ENCODE peak calls at places on chromosomes 2 and 18, in nine cellular contexts. U, Q, P, E, A, K, I, Y and J are unnamed samples.

GRCh38 chr2:166453995-166454595 is 40.0 kb downstream of the SCN7A start:
- DNase-seq in U (no peak), Q (no peak), I (no peak), A (no peak), Y (no peak), E (no peak), K (no peak), P (no peak), J (no peak)

GRCh38 chr2:127431408-127432023 is 13.3 kb downstream of the PROC start:
- DNase-seq in E (no peak), K (no peak), U (no peak), Y (no peak), P (no peak), A (no peak), Q (no peak), I (no peak), J (no peak)

GRCh38 chr18:67652296-67652695 is 135.8 kb upstream of the DSEL start:
- DNase-seq in Q (no peak), K (no peak), U (no peak), P (no peak), Y (no peak), I (no peak), A (no peak), E (no peak), J (no peak)

GRCh38 chr2:69253893-69254292 is 133.1 kb downstream of the GFPT1 start:
- DNase-seq in K (peak), A (peak), Q (peak), E (peak), I (peak), U (no peak), Y (peak), P (peak), J (peak)

GRCh38 chr18:65322895-65323294 is 427.9 kb upstream of the CDH7 start:
- DNase-seq in A (no peak), U (no peak), P (no peak), Q (no peak), Y (no peak), I (no peak), E (no peak), K (no peak), J (no peak)

GRCh38 chr2:71500426-71501079 is 47.2 kb downstream of the DYSF start:
- DNase-seq in Y (no peak), K (no peak), I (no peak), A (peak), Q (peak), P (no peak), E (no peak), U (peak), J (no peak)

GRCh38 chr2:119641562-119642258 is 37.3 kb upstream of the TMEM177 start:
- DNase-seq in U (peak), I (peak), Q (peak), Y (peak), P (peak), K (peak), A (peak), E (peak), J (peak)

GRCh38 chr18:26487437-26487836 is 60.9 kb downstream of the KCTD1 start:
- DNase-seq in K (no peak), A (no peak), E (peak), Q (peak), I (no peak), Y (no peak), U (no peak), P (no peak), J (no peak)

GRCh38 chr2:237136824-237137223 is 51.1 kb downstream of the COPS8 start:
- DNase-seq in E (no peak), I (no peak), A (no peak), K (no peak), P (no peak), Q (no peak), U (no peak), Y (no peak), J (no peak)

GRCh38 chr2:105857076-105857740 is 112.5 kb downstream of the NCK2 start:
- DNase-seq in E (no peak), U (no peak), I (no peak), A (no peak), P (no peak), Q (no peak), K (peak), Y (no peak), J (no peak)

GRCh38 chr18:77065221-77065981 is 67.2 kb downstream of the MBP start:
- DNase-seq in U (peak), K (peak), Y (peak), I (peak), A (no peak), Q (peak), P (peak), E (peak), J (no peak)

GRCh38 chr2:149038442-149039212 is at the start of gene LYPD6B:
- DNase-seq in E (no peak), U (no peak), Q (no peak), P (no peak), I (no peak), A (no peak), Y (no peak), K (no peak), J (no peak)

GRCh38 chr18:74397572-74397971 is 59.5 kb downstream of the DIPK1C start:
- DNase-seq in I (no peak), A (no peak), Y (no peak), K (no peak), U (no peak), E (no peak), P (no peak), Q (no peak), J (no peak)

GRCh38 chr18:74395006-74395405 is 62.1 kb downstream of the DIPK1C start:
- DNase-seq in Q (no peak), K (no peak), I (no peak), E (no peak), A (no peak), P (no peak), U (no peak), Y (no peak), J (no peak)

GRCh38 chr18:74395630-74396251 is 61.4 kb downstream of the DIPK1C start:
- DNase-seq in E (no peak), A (no peak), K (no peak), P (no peak), Q (no peak), I (no peak), Y (no peak), U (no peak), J (no peak)

GRCh38 chr18:74399225-74399887 is 57.8 kb downstream of the DIPK1C start:
- DNase-seq in U (peak), P (no peak), Q (no peak), I (no peak), K (peak), Y (no peak), E (no peak), A (no peak), J (no peak)

DNA sequence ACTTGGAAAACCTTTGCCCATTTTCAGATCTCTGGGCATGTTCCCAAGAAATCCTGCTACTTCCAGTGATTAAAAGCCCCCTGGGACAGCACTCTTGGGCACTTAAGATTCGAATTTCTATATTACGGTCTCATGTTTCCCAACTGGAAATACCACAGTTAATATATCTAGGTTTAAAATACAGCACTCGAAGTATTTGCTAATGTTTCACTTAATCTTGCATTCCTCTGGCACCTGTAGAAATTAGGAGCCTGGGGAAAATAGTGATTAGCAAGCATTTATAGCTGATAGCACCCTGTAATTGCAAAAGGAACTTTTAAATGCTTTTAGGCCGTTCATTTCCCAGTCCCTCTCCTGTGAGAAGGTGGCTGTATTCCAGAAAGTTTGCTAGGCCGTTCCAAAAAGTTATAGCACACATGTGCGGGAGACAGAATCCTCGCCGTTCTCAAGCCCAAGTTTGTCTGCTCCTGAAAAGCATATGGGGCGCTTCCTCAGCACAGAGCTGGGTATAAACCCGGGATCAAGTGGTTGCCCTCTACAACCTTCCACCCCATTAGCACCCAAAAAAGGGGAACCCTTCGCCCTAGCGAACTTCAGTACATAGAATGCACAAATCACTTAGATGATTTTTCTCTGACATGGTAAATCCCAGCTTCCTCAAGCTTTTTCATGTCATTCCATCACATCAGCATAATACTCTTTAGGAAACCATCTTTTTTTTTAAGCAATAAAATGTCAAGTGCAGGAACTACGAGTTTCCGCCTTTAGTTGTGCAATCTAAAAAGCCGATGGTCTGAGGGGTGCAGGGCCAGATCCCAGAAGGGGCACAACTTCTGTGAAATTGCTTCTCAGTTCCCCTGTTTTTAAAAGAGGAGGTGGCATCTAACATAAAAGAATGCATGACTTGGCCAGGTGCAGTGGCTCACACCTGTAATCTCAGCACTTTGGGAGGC is 60.6 kb downstream of the DIPK1C start:
- DNase-seq in U (no peak), K (no peak), E (no peak), P (no peak), I (peak), A (no peak), Y (no peak), Q (no peak), J (no peak)
- TF ChIP-seq CTCF in U (no peak), K (no peak), E (no peak), P (no peak), I (no peak), A (no peak), Y (no peak), Q (no peak), J (no peak)

GRCh38 chr2:96838345-96839287 is 5.2 kb downstream of the ANKRD23 start:
- DNase-seq in Y (no peak), P (no peak), I (no peak), U (no peak), K (peak), A (no peak), E (no peak), Q (no peak), J (no peak)
- H3K4me3 ChIP-seq in Y (no peak), P (no peak), I (no peak), U (no peak), K (no peak), A (no peak), E (no peak), Q (no peak), J (no peak)

GRCh38 chr2:38830546-38831159 is 45.1 kb downstream of the DHX57 start:
- DNase-seq in P (no peak), E (peak), I (no peak), U (no peak), Y (no peak), Q (no peak), K (no peak), A (no peak), J (no peak)

GRCh38 chr2:38835990-38836389 is 39.7 kb downstream of the DHX57 start:
- DNase-seq in Y (no peak), Q (no peak), P (no peak), E (no peak), A (no peak), I (no peak), U (no peak), K (no peak), J (no peak)

GRCh38 chr2:38836801-38837200 is 38.9 kb downstream of the DHX57 start:
- DNase-seq in Q (no peak), Y (no peak), A (no peak), P (no peak), E (no peak), U (no peak), K (no peak), I (no peak), J (no peak)

DNA sequence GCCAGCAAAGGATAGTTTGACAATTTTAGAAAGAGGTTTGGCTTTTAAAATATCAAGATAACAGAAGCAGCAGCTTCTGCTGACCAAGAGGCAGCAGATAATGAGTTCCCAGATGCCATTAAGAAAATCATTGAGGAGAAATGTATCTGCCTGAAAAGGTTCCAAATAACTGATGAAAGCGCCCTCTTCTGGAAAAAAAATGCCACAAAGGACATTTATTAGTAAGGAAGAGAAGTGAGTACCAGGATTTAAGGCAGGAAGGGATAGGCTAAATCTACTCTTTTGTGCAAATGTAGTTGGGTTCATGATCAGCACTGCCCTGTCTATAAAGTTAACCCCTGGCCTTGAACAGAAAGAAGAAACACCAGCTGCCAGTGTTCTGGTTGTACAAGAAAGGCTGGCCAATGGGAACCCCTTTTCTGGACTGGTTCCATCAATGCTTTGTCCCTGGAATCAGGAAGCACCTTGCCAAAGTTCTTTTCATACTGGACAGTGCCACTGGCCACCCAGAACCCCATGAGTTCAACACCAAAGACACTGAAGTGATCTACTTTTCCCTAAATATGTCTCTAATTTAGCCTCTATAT is 40.6 kb downstream of the DHX57 start:
- DNase-seq in I (peak), K (no peak), Y (peak), A (no peak), P (peak), U (no peak), Q (peak), E (peak), J (no peak)
- TF ChIP-seq CTCF in I (peak), K (no peak), Y (peak), A (no peak), P (peak), U (peak), Q (peak), E (peak), J (peak)

GRCh38 chr2:104844813-104845551 is 8.9 kb upstream of the POU3F3 start:
- DNase-seq in P (no peak), K (no peak), A (no peak), U (no peak), Y (peak), Q (no peak), I (no peak), E (no peak), J (no peak)
- H3K4me3 ChIP-seq in P (no peak), K (peak), A (no peak), U (peak), Y (peak), Q (no peak), I (no peak), E (no peak), J (no peak)

GRCh38 chr2:112891333-112891950 is 19.5 kb upstream of the IL37 start:
- DNase-seq in E (no peak), Q (no peak), K (no peak), A (no peak), Y (no peak), I (no peak), U (no peak), P (no peak), J (no peak)
- TF ChIP-seq CTCF in E (no peak), Q (no peak), K (no peak), A (no peak), Y (no peak), I (no peak), U (no peak), P (no peak), J (no peak)

GRCh38 chr2:30713698-30714097 is 93.5 kb downstream of the CAPN13 start:
- DNase-seq in K (no peak), P (no peak), I (no peak), Q (no peak), E (no peak), U (no peak), A (peak), Y (no peak), J (no peak)
- H3K4me3 ChIP-seq in K (no peak), P (no peak), I (no peak), Q (no peak), E (no peak), U (no peak), A (no peak), Y (no peak), J (no peak)

GRCh38 chr2:78992451-78992806 is 33.1 kb upstream of the REG3G start:
- DNase-seq in U (no peak), I (no peak), K (no peak), A (no peak), Q (peak), Y (peak), E (no peak), P (no peak), J (no peak)

GRCh38 chr2:78994789-78995188 is 30.7 kb upstream of the REG3G start:
- DNase-seq in Q (no peak), K (no peak), A (no peak), E (no peak), U (no peak), P (no peak), Y (no peak), I (no peak), J (no peak)

GRCh38 chr2:78993518-78994148 is 31.9 kb upstream of the REG3G start:
- DNase-seq in U (no peak), A (no peak), K (no peak), E (no peak), P (no peak), Q (no peak), I (no peak), Y (no peak), J (no peak)

GRCh38 chr2:78992807-78993517 is 32.5 kb upstream of the REG3G start:
- DNase-seq in P (no peak), U (no peak), A (no peak), E (no peak), I (no peak), Y (no peak), Q (no peak), K (no peak), J (no peak)
- TF ChIP-seq CTCF in P (no peak), U (no peak), A (no peak), E (no peak), I (no peak), Y (no peak), Q (no peak), K (no peak), J (no peak)

GRCh38 chr2:64404002-64404731 is 49.8 kb upstream of the LGALSL start:
- DNase-seq in A (peak), K (peak), I (peak), Q (peak), Y (peak), E (peak), P (peak), U (peak), J (peak)
- H3K4me3 ChIP-seq in A (peak), K (peak), I (no peak), Q (no peak), Y (no peak), E (no peak), P (no peak), U (peak), J (no peak)

GRCh38 chr2:147910990-147911473 is 66.2 kb downstream of the ACVR2A start:
- DNase-seq in K (no peak), U (no peak), Y (peak), Q (peak), P (peak), A (no peak), E (peak), I (peak), J (peak)
- TF ChIP-seq CTCF in K (peak), U (peak), Y (peak), Q (peak), P (peak), A (peak), E (peak), I (peak), J (peak)